ENCODE peak calls at places on chromosomes 3 and 15, in ten cellular contexts. M is body of pancreas; C is RWPE2; L is lung; S is upper lobe of left lung; Z is thoracic aorta; X is heart right ventricle; F is CD4-positive, CD25-positive, alpha-beta regulatory T cell; U is heart left ventricle; I is left lung. Y is an unnamed sample. For H3K36me3, the result is how much of the 10 kb centered on the place peaks cover.

GRCh38 chr15:67146875-67147381 is 81.5 kb downstream of the SMAD3 start:
- ATAC-seq in M (peak), C (peak), L (peak), S (peak), Z (no peak), X (peak), F (peak), U (peak), I (peak), Y (peak)

GRCh38 chr3:102906837-102907236 is 472.0 kb downstream of the ZPLD1 start:
- ATAC-seq in M (no peak), C (no peak), L (no peak), S (no peak), Z (no peak), X (no peak), F (no peak), U (no peak), I (no peak), Y (no peak)

GRCh38 chr3:45088543-45088942 is 57.6 kb downstream of the CDCP1 start:
- ATAC-seq in M (peak), C (peak), L (no peak), S (no peak), Z (no peak), X (no peak), F (no peak), U (no peak), I (peak), Y (no peak)

GRCh38 chr3:151278223-151278622 is at the start of gene P2RY14:
- ATAC-seq in M (no peak), C (no peak), L (no peak), S (peak), Z (no peak), X (peak), F (no peak), U (no peak), I (peak), Y (no peak)

GRCh38 chr15:101148166-101148880 is 103.5 kb downstream of the CHSY1 start:
- ATAC-seq in M (no peak), C (no peak), L (no peak), S (no peak), Z (no peak), X (peak), F (no peak), U (peak), I (no peak), Y (no peak)

GRCh38 chr3:161104561-161105551 is at the start of gene B3GALNT1:
- ATAC-seq in M (peak), C (peak), L (peak), S (peak), Z (peak), X (peak), F (peak), U (peak), I (peak), Y (peak)

GRCh38 chr3:94004301-94004910 is 24.0 kb downstream of the STX19 start:
- ATAC-seq in M (peak), C (peak), L (peak), S (peak), Z (no peak), X (peak), F (peak), U (peak), I (peak), Y (peak)

GRCh38 chr15:85404156-85404921 is 23.9 kb downstream of the AKAP13 start:
- ATAC-seq in M (no peak), C (no peak), L (no peak), S (no peak), Z (no peak), X (no peak), F (no peak), U (peak), I (no peak), Y (no peak)

GRCh38 chr15:63089260-63090043 is 32.2 kb upstream of the LACTB start:
- ATAC-seq in M (no peak), C (peak), L (no peak), S (peak), Z (no peak), X (peak), F (no peak), U (peak), I (peak), Y (peak)

GRCh38 chr3:47342812-47343211 is 38.0 kb upstream of the PTPN23 start:
- ATAC-seq in M (no peak), C (no peak), L (no peak), S (no peak), Z (no peak), X (no peak), F (no peak), U (no peak), I (no peak), Y (no peak)

GRCh38 chr3:36903119-36903882 is 41.6 kb downstream of the TRANK1 start:
- ATAC-seq in M (no peak), C (no peak), L (no peak), S (no peak), Z (no peak), X (no peak), F (no peak), U (no peak), I (no peak), Y (no peak)

GRCh38 chr3:151550642-151551041 is 89.8 kb upstream of the IGSF10 start:
- ATAC-seq in M (no peak), C (no peak), L (no peak), S (no peak), Z (no peak), X (no peak), F (no peak), U (no peak), I (no peak), Y (no peak)

GRCh38 chr3:195550723-195551122 is 7.6 kb upstream of the PPP1R2 start:
- ATAC-seq in M (no peak), C (no peak), L (no peak), S (peak), Z (no peak), X (peak), F (no peak), U (peak), I (peak), Y (no peak)

GRCh38 chr3:127135241-127136023 is 57.5 kb upstream of the PRR23E start:
- ATAC-seq in M (peak), C (peak), L (peak), S (peak), Z (no peak), X (peak), F (no peak), U (peak), I (peak), Y (peak)

GRCh38 chr15:62591842-62592838 is 427.1 kb upstream of the C2CD4B start:
- ATAC-seq in M (no peak), C (peak), L (no peak), S (no peak), Z (peak), X (no peak), F (no peak), U (no peak), I (peak), Y (peak)

GRCh38 chr3:22284559-22284958 is 533.5 kb upstream of the ZNF385D start:
- ATAC-seq in M (no peak), C (peak), L (no peak), S (no peak), Z (no peak), X (no peak), F (no peak), U (no peak), I (no peak), Y (no peak)

GRCh38 chr3:43978708-43979107 is 263.0 kb upstream of the TOPAZ1 start:
- ATAC-seq in M (no peak), C (no peak), L (no peak), S (no peak), Z (no peak), X (no peak), F (no peak), U (no peak), I (no peak), Y (no peak)

GRCh38 chr3:58434990-58435389 is 1.4 kb upstream of the PDHB start:
- ATAC-seq in M (no peak), C (peak), L (no peak), S (no peak), Z (no peak), X (no peak), F (no peak), U (no peak), I (no peak), Y (peak)

GRCh38 chr15:36313021-36313420 is 266.4 kb upstream of the CDIN1 start:
- ATAC-seq in M (no peak), C (peak), L (no peak), S (no peak), Z (no peak), X (no peak), F (no peak), U (no peak), I (no peak), Y (no peak)

GRCh38 chr3:178385280-178385952 is 150.8 kb upstream of the KCNMB2 start:
- ATAC-seq in M (peak), C (no peak), L (peak), S (peak), Z (no peak), X (peak), F (no peak), U (peak), I (peak), Y (peak)

GRCh38 chr15:83694030-83694429 is 40.1 kb downstream of the ADAMTSL3 start:
- ATAC-seq in M (no peak), C (peak), L (no peak), S (peak), Z (peak), X (peak), F (no peak), U (peak), I (peak), Y (peak)

GRCh38 chr15:85746641-85747040 is 48.1 kb downstream of the KLHL25 start:
- ATAC-seq in M (no peak), C (no peak), L (no peak), S (no peak), Z (no peak), X (no peak), F (no peak), U (no peak), I (no peak), Y (no peak)

GRCh38 chr15:68264282-68264681 is 13.3 kb upstream of the FEM1B start:
- ATAC-seq in M (no peak), C (no peak), L (no peak), S (no peak), Z (no peak), X (no peak), F (no peak), U (no peak), I (no peak), Y (no peak)

GRCh38 chr3:101150504-101150903 is 157.3 kb upstream of the ABI3BP start:
- ATAC-seq in M (no peak), C (no peak), L (no peak), S (no peak), Z (no peak), X (no peak), F (no peak), U (no peak), I (no peak), Y (no peak)

GRCh38 chr3:139916271-139916670 is 18.7 kb upstream of the CLSTN2 start:
- ATAC-seq in M (no peak), C (no peak), L (no peak), S (no peak), Z (no peak), X (no peak), F (no peak), U (no peak), I (no peak), Y (no peak)

GRCh38 chr15:38662398-38662797 is 97.8 kb upstream of the RASGRP1 start:
- ATAC-seq in M (no peak), C (no peak), L (no peak), S (no peak), Z (no peak), X (no peak), F (no peak), U (no peak), I (no peak), Y (no peak)

GRCh38 chr3:191290311-191291025 is 38.7 kb upstream of the CCDC50 start:
- ATAC-seq in M (no peak), C (no peak), L (no peak), S (no peak), Z (no peak), X (peak), F (no peak), U (no peak), I (no peak), Y (no peak)

GRCh38 chr3:9081201-9081818 is 118.0 kb upstream of the RAD18 start:
- ATAC-seq in M (no peak), C (no peak), L (no peak), S (no peak), Z (no peak), X (no peak), F (no peak), U (no peak), I (no peak), Y (no peak)

GRCh38 chr3:191528589-191528988 is 67.6 kb downstream of the PYDC2 start:
- ATAC-seq in M (no peak), C (no peak), L (no peak), S (no peak), Z (no peak), X (no peak), F (no peak), U (no peak), I (no peak), Y (no peak)

GRCh38 chr3:53171827-53172505 is 11.0 kb downstream of the PRKCD start:
- ATAC-seq in M (no peak), C (no peak), L (no peak), S (no peak), Z (no peak), X (no peak), F (no peak), U (no peak), I (no peak), Y (no peak)

GRCh38 chr15:63403254-63403945 is 21.8 kb upstream of the CA12 start:
- ATAC-seq in M (no peak), C (peak), L (no peak), S (no peak), Z (no peak), X (no peak), F (no peak), U (no peak), I (no peak), Y (no peak)

GRCh38 chr15:28274635-28275034 is 47.3 kb downstream of the HERC2 start:
- ATAC-seq in M (no peak), C (no peak), L (no peak), S (no peak), Z (no peak), X (no peak), F (no peak), U (no peak), I (no peak), Y (no peak)

GRCh38 chr15:28271697-28272250 is 50.2 kb downstream of the HERC2 start:
- ATAC-seq in M (no peak), C (no peak), L (no peak), S (no peak), Z (no peak), X (no peak), F (no peak), U (no peak), I (no peak), Y (no peak)

GRCh38 chr15:28273468-28273867 is 48.5 kb downstream of the HERC2 start:
- ATAC-seq in M (no peak), C (peak), L (no peak), S (no peak), Z (no peak), X (no peak), F (no peak), U (no peak), I (no peak), Y (no peak)

GRCh38 chr15:28274211-28274610 is 47.8 kb downstream of the HERC2 start:
- ATAC-seq in M (no peak), C (no peak), L (no peak), S (no peak), Z (no peak), X (no peak), F (no peak), U (no peak), I (no peak), Y (no peak)

DNA sequence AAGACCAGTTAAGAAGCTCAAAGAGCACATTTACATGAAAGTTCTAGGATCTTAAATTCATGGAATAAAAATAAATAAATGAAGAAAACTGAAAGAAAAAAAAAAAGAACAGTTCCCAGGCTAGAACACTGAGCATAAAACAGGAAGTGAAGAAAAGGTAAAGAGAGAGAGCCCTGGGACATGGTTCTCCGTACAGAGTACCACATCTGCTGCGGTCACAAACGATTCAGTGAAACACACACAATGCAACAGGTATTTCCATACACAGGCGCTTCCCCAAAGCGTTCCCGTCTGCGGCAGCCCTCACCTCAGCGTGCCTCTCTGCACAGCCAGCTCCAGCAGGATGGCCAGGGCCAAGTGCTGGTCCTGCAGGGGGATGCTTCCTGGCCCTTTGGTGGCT is 49.4 kb downstream of the HERC2 start:
- ATAC-seq in M (no peak), C (no peak), L (no peak), S (no peak), Z (no peak), X (no peak), F (no peak), U (no peak), I (no peak), Y (no peak)
- H3K36me3 ChIP-seq in M (under half), C (half or more), L (under half), S (half or more), Z (under half), X (under half), F (under half), U (half or more), I (under half), Y (half or more)

DNA sequence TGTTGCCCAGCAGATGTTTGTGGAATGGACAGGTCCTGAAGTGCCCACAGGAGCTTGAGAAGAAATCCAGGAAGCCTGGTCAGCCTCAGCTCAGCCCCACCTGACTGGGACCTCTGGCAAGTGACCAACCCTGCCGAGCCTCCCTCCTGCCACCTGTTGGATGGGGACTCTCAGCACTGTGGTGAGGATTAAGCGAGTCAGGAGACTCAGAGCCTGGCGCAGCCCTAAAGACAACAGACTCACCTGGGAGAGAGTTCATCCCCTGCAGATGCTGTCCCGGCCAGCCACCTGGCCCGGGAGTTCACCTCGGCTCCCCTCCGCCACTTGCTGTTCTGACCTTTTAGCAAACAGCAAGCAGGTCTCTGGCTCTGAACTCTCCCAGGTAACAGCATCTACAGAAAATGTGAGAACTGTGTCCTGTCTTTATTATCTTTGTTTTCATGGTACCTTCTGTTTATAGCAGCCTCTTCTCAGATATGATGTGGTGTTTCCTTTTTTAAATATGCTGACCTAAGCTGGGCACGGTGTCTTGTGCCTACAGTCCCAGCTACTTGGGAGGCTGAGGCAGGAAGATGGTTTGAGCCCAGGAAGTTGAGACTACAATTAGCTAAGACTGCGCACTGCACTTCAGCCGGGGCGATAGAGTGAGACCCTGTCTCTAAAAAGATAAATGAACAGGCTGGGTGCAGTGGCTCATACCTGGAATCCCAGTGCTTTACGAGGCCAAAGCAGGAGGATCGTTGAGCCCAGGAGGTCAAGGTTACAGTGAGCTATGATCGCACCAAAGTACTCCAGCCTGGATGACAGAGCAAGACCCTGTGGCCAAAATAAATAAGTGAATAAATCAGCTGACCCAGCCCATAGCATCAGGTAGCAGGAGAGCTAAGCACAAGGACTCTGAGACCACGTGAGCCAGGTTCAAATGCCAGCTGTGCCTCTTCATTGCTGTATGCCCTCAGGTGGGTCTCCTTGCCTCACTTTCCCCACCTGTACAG is 32.4 kb upstream of the SLC6A6 start:
- ATAC-seq in M (peak), C (peak), L (no peak), S (no peak), Z (no peak), X (no peak), F (no peak), U (peak), I (peak), Y (no peak)
- H3K36me3 ChIP-seq in M (under half), C (under half), L (under half), S (under half), Z (under half), X (under half), F (under half), U (under half), I (under half), Y (under half)

DNA sequence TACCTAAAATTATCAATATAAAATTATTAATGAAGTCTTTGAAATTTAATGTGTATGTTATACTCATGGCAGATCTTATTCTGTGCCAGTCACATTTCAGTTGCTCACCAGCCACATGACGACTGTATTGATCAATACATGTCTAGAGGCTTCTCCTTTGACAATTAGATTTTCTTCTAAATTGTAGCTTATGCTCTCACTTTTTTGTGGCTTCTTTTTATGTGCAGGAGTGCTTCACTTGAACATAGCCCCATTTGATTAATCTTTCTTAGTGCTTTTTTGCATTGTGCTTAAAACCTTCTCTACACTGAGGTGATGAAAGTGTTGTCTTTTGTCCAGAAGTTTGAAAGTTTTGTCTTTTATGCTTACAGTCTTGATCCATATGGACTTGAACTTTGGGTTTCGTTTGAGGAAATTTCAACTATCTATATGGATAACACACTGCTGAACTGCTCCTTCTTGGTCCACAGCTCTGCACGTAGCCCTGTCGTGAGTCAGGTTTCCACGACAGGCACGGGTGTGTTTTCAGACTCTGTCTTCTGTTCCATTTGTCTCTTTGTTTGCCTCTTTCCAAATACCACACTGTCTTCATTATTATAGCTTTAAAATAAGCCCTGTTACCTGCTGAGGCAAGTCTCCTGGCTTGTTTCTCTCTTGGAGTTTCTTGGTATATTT is 393.9 kb upstream of the CFAP20DC start:
- ATAC-seq in M (no peak), C (no peak), L (no peak), S (no peak), Z (no peak), X (no peak), F (peak), U (no peak), I (no peak), Y (no peak)
- H3K36me3 ChIP-seq in M (under half), C (under half), L (under half), S (under half), Z (under half), X (under half), F (under half), U (under half), I (under half), Y (under half)

DNA sequence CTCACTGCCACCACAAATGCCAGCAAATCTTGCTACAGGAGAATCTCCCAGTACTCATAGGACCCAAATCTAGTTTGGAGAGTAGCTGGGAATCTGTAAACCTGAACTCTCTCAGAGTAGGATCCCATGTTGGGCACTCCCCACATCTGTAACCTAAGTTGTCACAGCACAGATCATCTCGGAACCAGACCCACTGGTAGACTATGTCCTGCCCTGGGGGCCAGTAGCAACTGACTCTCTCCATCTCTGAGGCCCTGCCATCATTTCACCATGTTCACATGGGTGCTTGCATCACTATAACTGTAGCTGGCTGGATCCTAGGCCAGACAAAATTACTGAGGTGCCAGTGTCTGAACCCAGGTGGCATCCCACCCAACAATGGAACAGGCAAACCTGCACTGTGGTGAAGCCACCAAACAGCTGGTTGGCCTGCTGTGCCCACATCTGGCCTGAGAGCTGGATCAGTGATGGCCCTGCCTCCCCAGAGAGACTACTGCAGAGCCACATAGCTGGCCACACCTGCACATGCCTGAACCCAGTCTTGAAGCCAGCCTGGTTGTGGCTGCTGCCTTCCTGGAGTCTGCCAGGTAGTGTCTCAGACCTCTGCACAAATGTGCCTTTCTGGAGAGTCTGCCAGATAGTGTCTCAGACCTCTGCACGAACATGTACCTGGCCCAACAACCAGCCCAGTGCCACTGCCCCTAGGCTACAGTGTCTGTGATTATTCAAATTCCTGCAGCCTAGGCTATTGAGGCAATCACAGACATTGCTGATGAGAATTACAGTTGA is 82.0 kb downstream of the ISL2 start:
- ATAC-seq in M (no peak), C (peak), L (no peak), S (peak), Z (no peak), X (no peak), F (no peak), U (no peak), I (no peak), Y (no peak)
- H3K36me3 ChIP-seq in M (under half), C (under half), L (under half), S (under half), Z (under half), X (under half), F (under half), U (under half), I (under half), Y (under half)